ENCODE peak calls at places on chromosome 3, in nine cellular contexts. Q, T, X, H, V, U, R, N and G are unnamed samples. For H3K4me1 and H3K9me3, the result is how much of the 10 kb centered on the place peaks cover.

GRCh38 chr3:12325594-12326295 is 36.9 kb downstream of the PPARG start:
- DNase-seq in U (no peak), H (no peak), N (no peak), T (no peak), X (no peak), V (no peak), Q (peak), R (no peak), G (no peak)

GRCh38 chr3:48400824-48401433 is 28.9 kb downstream of the FBXW12 start:
- DNase-seq in R (peak), U (no peak), Q (peak), H (peak), X (peak), N (no peak), V (peak), T (peak), G (peak)

GRCh38 chr3:100197876-100198275 is 62.9 kb upstream of the TBC1D23 start:
- DNase-seq in Q (no peak), U (no peak), N (no peak), R (no peak), H (no peak), T (no peak), V (no peak), X (no peak), G (no peak)

GRCh38 chr3:71721721-71722157 is 3.5 kb downstream of the EIF4E3 start:
- DNase-seq in H (no peak), U (no peak), T (no peak), X (no peak), Q (no peak), R (no peak), V (no peak), N (no peak), G (no peak)

GRCh38 chr3:151305081-151305777 is 11.4 kb downstream of the GPR87 start:
- DNase-seq in N (peak), V (peak), Q (peak), H (peak), X (peak), R (peak), U (no peak), T (no peak), G (peak)

GRCh38 chr3:131896285-131896684 is 138.5 kb downstream of the CPNE4 start:
- DNase-seq in U (no peak), T (no peak), R (no peak), V (no peak), Q (no peak), X (no peak), H (no peak), N (no peak), G (no peak)

GRCh38 chr3:126998728-126999127 is 15.8 kb downstream of the PLXNA1 start:
- DNase-seq in R (no peak), Q (no peak), H (no peak), N (no peak), U (no peak), T (no peak), X (no peak), V (no peak), G (no peak)

GRCh38 chr3:62589078-62589477 is 215.7 kb upstream of the FEZF2 start:
- DNase-seq in Q (no peak), U (no peak), V (no peak), N (no peak), T (no peak), H (no peak), R (no peak), X (no peak), G (no peak)

GRCh38 chr3:129441215-129441614 is 1.2 kb downstream of the IFT122 start:
- DNase-seq in Q (no peak), U (no peak), X (no peak), R (no peak), N (no peak), T (no peak), V (no peak), H (no peak), G (no peak)

GRCh38 chr3:146374146-146374545 is 95.2 kb downstream of the PLSCR2 start:
- DNase-seq in T (no peak), R (no peak), X (no peak), U (no peak), H (peak), V (peak), Q (peak), N (no peak), G (no peak)

GRCh38 chr3:139546772-139547171 is 7.2 kb upstream of the RBP1 start:
- DNase-seq in N (no peak), U (no peak), Q (no peak), T (no peak), X (no peak), H (no peak), R (no peak), V (no peak), G (no peak)

GRCh38 chr3:10505050-10505790 is at the start of gene ATP2B2:
- DNase-seq in Q (no peak), R (no peak), V (no peak), U (no peak), T (peak), N (no peak), X (peak), H (no peak), G (no peak)

GRCh38 chr3:103389356-103389755 is 954.5 kb downstream of the ZPLD1 start:
- DNase-seq in X (no peak), R (no peak), H (no peak), N (no peak), U (no peak), T (no peak), V (no peak), Q (no peak), G (no peak)

GRCh38 chr3:41881233-41881821 is 80.6 kb downstream of the ULK4 start:
- DNase-seq in T (peak), R (peak), Q (peak), H (peak), V (peak), N (no peak), X (no peak), U (no peak), G (no peak)

GRCh38 chr3:143471705-143472104 is 352.1 kb downstream of the CHST2 start:
- DNase-seq in N (no peak), X (no peak), Q (no peak), V (no peak), H (no peak), R (no peak), T (no peak), U (no peak), G (no peak)

GRCh38 chr3:145785650-145786049 is 375.3 kb downstream of the PLOD2 start:
- DNase-seq in V (no peak), H (peak), R (no peak), N (no peak), U (no peak), T (no peak), Q (no peak), X (no peak), G (no peak)

GRCh38 chr3:38149701-38150100 is 11.2 kb downstream of the MYD88 start:
- DNase-seq in V (no peak), R (no peak), Q (no peak), U (no peak), N (no peak), X (no peak), T (no peak), H (no peak), G (no peak)

GRCh38 chr3:126026277-126026751 is 57.3 kb downstream of the ROPN1B start:
- DNase-seq in X (no peak), H (no peak), V (no peak), N (no peak), U (peak), T (no peak), Q (no peak), R (no peak), G (no peak)

GRCh38 chr3:46348811-46349482 is 5.0 kb upstream of the CCR2 start:
- DNase-seq in Q (no peak), T (no peak), N (no peak), X (no peak), V (no peak), U (no peak), H (peak), R (no peak), G (no peak)

GRCh38 chr3:62144482-62144881 is 228.9 kb downstream of the FEZF2 start:
- DNase-seq in T (no peak), V (no peak), N (no peak), X (no peak), R (no peak), Q (no peak), U (no peak), H (no peak), G (no peak)

GRCh38 chr3:108780235-108780634 is 23.0 kb upstream of the RETNLB start:
- DNase-seq in H (no peak), T (no peak), Q (no peak), R (no peak), X (no peak), V (no peak), N (no peak), U (no peak), G (no peak)

GRCh38 chr3:121918779-121919483 is 24.7 kb downstream of the SLC15A2 start:
- DNase-seq in Q (peak), T (no peak), R (no peak), N (peak), X (no peak), U (no peak), V (no peak), H (no peak), G (no peak)

GRCh38 chr3:190012314-190012782 is 108.3 kb downstream of the P3H2 start:
- DNase-seq in N (no peak), U (no peak), R (no peak), V (peak), T (no peak), X (no peak), Q (peak), H (peak), G (no peak)

GRCh38 chr3:165669967-165670366 is 167.3 kb downstream of the BCHE start:
- DNase-seq in R (no peak), X (no peak), N (no peak), Q (no peak), T (no peak), H (no peak), V (no peak), U (no peak), G (no peak)

GRCh38 chr3:110383356-110383755 is 688.3 kb upstream of the NECTIN3 start:
- DNase-seq in R (no peak), Q (peak), H (no peak), U (no peak), N (no peak), V (no peak), X (no peak), T (no peak), G (no peak)

GRCh38 chr3:127108796-127109195 is 84.1 kb upstream of the PRR23E start:
- DNase-seq in N (no peak), V (no peak), T (no peak), Q (no peak), X (no peak), U (no peak), H (no peak), R (no peak), G (no peak)

GRCh38 chr3:125148836-125149235 is 63.7 kb downstream of the SLC12A8 start:
- DNase-seq in U (no peak), H (peak), T (no peak), X (no peak), V (no peak), Q (peak), N (no peak), R (no peak), G (no peak)

GRCh38 chr3:155853214-155854146 is 747 bp downstream of the SLC33A1 start:
- DNase-seq in H (peak), U (no peak), T (peak), R (no peak), X (peak), N (peak), V (peak), Q (peak), G (peak)

GRCh38 chr3:30628188-30628930 is 22.0 kb downstream of the TGFBR2 start:
- DNase-seq in X (no peak), T (no peak), Q (no peak), N (no peak), H (no peak), U (no peak), R (no peak), V (no peak), G (no peak)
- H3K4me1 ChIP-seq in X (half or more), T (under half), Q (under half), N (half or more), H (under half), U (half or more), R (under half), V (under half), G (half or more)

GRCh38 chr3:183554377-183554776 is 1.1 kb downstream of the KLHL6 start:
- DNase-seq in N (no peak), X (no peak), T (no peak), U (no peak), R (no peak), V (no peak), Q (no peak), H (no peak), G (no peak)
- H3K4me3 ChIP-seq in N (no peak), X (no peak), T (no peak), U (peak), R (no peak), V (no peak), Q (no peak), H (no peak), G (no peak)

DNA sequence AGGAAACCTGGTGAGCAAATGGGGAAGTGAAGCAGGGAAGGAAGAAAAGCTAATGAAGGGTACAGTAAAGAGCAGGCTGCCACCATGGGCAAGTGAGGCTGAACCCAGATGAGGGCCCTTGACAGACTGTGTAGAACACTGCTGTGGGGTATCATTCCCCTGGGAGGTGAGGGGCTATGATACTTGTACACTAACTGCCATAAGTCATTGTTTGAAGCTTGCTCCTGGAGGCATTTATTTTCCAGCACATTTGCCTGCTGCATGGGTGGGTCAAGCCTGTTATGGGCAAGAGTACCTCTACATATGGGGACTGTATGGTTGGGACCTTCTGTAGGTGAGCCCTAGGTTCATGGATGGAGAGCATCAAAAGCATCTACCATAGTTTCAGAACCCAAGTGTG is 57.4 kb downstream of the POMGNT2 start:
- DNase-seq in V (no peak), T (no peak), U (peak), X (no peak), R (no peak), H (no peak), N (no peak), Q (no peak), G (no peak)
- H3K9me3 ChIP-seq in V (under half), T (under half), U (under half), X (under half), R (under half), H (under half), N (under half), Q (under half), G (under half)

DNA sequence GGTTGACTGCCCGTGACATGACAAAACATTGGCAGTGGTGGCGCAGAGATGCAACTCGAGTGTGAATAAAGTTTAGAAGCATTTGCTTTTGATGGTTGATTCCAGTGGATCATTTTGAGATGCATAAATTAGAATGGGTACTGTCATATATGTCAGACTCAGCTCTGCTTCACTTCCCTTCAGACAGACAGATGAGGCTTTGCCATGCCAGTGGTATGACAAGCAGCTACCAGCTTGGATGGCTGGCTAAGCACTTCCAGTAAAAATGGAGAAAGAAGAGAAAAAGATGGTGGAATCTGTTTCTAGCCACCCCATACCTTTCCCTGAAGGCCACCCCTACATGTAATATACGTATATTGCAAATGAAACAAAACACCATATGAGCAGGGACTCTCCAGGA is 13.5 kb upstream of the CLEC3B start:
- DNase-seq in T (no peak), V (no peak), Q (no peak), U (no peak), R (no peak), X (no peak), H (no peak), N (no peak), G (no peak)
- H3K4me1 ChIP-seq in T (under half), V (under half), Q (under half), U (half or more), R (under half), X (under half), H (under half), N (under half), G (under half)

GRCh38 chr3:56796996-56797395 is 4.8 kb downstream of the ARHGEF3 start:
- DNase-seq in U (no peak), R (no peak), Q (no peak), H (no peak), X (no peak), V (no peak), N (no peak), T (no peak), G (no peak)

GRCh38 chr3:56800373-56801150 is 1.2 kb downstream of the ARHGEF3 start:
- DNase-seq in N (no peak), V (no peak), R (no peak), X (no peak), T (no peak), H (no peak), Q (no peak), U (no peak), G (no peak)

GRCh38 chr3:56801597-56802410 is at the start of gene ARHGEF3:
- DNase-seq in H (peak), V (peak), U (no peak), Q (peak), R (peak), N (peak), T (peak), X (peak), G (peak)

GRCh38 chr3:56801151-56801596 is 575 bp downstream of the ARHGEF3 start:
- DNase-seq in U (no peak), V (no peak), Q (no peak), N (no peak), X (no peak), H (no peak), T (no peak), R (no peak), G (no peak)

DNA sequence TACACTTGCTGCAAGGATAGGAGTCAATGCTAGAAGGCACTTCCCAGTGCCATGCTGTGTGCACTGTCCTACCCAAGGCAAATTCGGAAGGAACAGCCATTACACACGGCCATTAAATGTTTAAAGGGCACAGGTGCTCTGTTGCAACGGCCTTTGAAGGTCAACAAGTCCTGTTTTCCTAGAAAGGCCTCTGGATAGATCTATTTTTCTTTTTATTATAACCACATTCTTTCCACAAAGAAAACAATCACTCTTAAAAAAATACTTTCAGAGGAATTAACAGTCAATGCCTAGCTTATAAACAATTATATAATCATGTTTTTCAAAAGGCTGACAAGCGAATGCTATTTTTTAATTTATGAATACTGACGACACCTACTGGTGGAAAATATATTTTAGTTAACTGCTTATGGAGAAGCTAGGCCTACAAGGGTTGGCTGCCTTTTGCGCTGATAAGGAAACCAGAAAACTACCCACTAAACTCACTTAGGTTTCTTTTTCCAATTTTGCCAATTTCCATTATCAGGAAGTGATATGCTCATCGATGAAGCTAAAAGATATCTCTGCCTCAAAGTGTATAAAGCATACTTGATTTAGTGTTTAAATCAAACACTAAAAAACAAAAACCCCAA is 2.4 kb downstream of the ARHGEF3 start:
- DNase-seq in U (no peak), Q (peak), N (no peak), V (peak), X (peak), T (peak), R (no peak), H (peak), G (no peak)
- H3K4me3 ChIP-seq in U (peak), Q (no peak), N (peak), V (no peak), X (no peak), T (no peak), R (peak), H (no peak), G (no peak)

DNA sequence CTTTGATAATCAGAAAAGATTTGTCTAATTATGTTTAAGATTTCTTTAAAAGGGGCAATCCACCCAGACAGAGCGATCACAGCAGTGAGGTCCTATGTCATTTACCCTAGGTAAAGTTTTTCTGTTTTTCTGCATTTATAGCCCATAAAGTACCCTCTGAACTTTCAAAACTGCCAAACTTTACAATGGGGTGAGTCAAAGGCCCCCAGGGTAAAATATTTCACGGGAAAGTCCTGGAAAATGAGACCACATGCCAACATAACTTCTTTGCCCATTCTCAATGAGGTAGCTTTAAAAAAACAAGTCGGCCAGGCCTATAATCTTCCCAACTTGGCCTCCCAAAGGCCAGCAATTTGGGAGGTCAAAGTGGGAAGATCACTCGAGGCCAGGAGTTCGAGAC is 53.0 kb downstream of the SUCLG2 start:
- DNase-seq in U (no peak), X (no peak), T (no peak), R (no peak), Q (no peak), N (no peak), H (peak), V (no peak), G (no peak)
- H3K9me3 ChIP-seq in U (under half), X (under half), T (under half), R (under half), Q (under half), N (under half), H (under half), V (under half), G (under half)

DNA sequence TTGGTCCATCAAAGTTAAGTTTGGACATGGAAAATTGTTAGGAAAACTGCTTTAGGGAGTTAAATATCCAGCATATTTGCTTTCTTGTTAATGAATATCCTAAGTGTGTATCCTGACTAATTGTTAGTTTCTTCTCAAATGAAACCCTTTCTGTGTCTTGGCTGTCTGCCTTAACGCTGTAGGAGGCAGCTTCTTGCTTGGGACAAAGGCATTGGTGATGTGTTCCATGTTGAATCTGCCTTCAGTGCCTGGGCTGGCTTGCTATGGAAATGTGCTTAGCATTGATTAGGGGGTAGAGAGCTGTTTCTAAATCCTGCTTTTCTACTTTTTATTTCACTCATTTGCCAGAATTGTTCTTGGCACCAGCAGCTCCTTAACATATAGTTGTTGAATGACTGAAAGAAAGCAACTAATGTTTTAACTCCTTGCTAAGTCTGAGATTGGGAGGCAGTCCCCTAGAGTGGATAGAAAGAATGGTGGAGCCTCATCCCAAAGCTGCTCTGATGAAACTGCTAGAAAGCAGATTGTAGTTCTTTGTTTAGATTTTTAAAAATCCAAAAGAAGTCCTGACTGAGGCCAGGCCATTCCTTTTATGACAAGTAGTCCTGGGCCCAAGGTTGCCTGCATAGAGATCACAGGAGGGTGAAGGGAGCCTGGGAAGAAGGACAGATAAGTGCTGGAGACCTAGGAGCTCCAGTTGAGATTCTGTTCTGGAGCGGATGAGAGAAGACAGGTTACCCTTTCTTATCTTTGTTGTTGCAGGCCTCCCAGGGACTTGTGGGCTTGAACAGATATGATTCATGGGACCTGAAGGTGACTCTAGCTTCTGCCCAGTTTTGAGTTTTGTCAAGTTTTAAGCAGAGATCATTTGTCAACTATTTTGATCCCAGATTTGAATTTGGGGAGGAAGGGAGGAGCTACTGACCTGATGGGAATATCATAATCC is 39.3 kb downstream of the OXNAD1 start:
- DNase-seq in T (no peak), R (no peak), H (no peak), V (no peak), U (no peak), Q (no peak), X (no peak), N (no peak), G (no peak)
- H3K4me1 ChIP-seq in T (under half), R (under half), H (under half), V (under half), U (under half), Q (under half), X (under half), N (under half), G (under half)